ENCODE peak calls at places on chromosomes 13 and 19, in seven cellular contexts. K is upper lobe of right lung, Z is MCF 10A, Q is pancreas, H is fibroblast of mammary gland, D is progenitor cell of endocrine pancreas, N is AG04450. S is an unnamed sample.

GRCh38 chr19:49837009-49837310 is 14.0 kb upstream of the PTOV1 start:
- DNase-seq in K (no peak), Z (peak), Q (no peak), H (no peak), D (no peak), N (no peak), S (no peak)

GRCh38 chr13:25249001-25249543 is 38.2 kb downstream of the MTMR6 start:
- DNase-seq in K (no peak), Z (peak), Q (no peak), H (peak), D (no peak), N (no peak), S (no peak)

GRCh38 chr19:10412257-10412977 is 7.9 kb upstream of the PDE4A start:
- DNase-seq in K (no peak), Z (no peak), Q (no peak), H (no peak), D (no peak), N (no peak), S (no peak)

GRCh38 chr19:45474191-45474940 is 6.6 kb downstream of the FOSB start:
- DNase-seq in K (no peak), Z (no peak), Q (no peak), H (no peak), D (no peak), N (no peak), S (no peak)

GRCh38 chr13:32737111-32737571 is 150.9 kb downstream of the PDS5B start:
- DNase-seq in K (no peak), Z (no peak), Q (no peak), H (peak), D (no peak), N (no peak), S (no peak)

GRCh38 chr19:39830406-39830805 is 3.6 kb downstream of the DYRK1B start:
- DNase-seq in K (no peak), Z (no peak), Q (no peak), H (no peak), D (no peak), N (no peak), S (no peak)

GRCh38 chr13:51342706-51343105 is 3.2 kb downstream of the SERPINE3 start:
- DNase-seq in K (no peak), Z (no peak), Q (no peak), H (peak), D (no peak), N (peak), S (no peak)

GRCh38 chr19:46787331-46788100 is 878 bp downstream of the SLC1A5 start:
- DNase-seq in K (peak), Z (peak), Q (peak), H (peak), D (peak), N (no peak), S (peak)

GRCh38 chr13:102847272-102848234 is 1.7 kb downstream of the ERCC5 start:
- DNase-seq in K (no peak), Z (peak), Q (no peak), H (peak), D (no peak), N (no peak), S (no peak)

GRCh38 chr13:34900288-34900739 is 41.8 kb upstream of the NBEA start:
- DNase-seq in K (no peak), Z (no peak), Q (no peak), H (no peak), D (no peak), N (no peak), S (no peak)

GRCh38 chr13:97043302-97043701 is 49.0 kb upstream of the OXGR1 start:
- DNase-seq in K (no peak), Z (no peak), Q (no peak), H (peak), D (no peak), N (no peak), S (no peak)

GRCh38 chr13:110942248-110942981 is 27.5 kb upstream of the ANKRD10 start:
- DNase-seq in K (no peak), Z (peak), Q (no peak), H (peak), D (no peak), N (no peak), S (no peak)

DNA sequence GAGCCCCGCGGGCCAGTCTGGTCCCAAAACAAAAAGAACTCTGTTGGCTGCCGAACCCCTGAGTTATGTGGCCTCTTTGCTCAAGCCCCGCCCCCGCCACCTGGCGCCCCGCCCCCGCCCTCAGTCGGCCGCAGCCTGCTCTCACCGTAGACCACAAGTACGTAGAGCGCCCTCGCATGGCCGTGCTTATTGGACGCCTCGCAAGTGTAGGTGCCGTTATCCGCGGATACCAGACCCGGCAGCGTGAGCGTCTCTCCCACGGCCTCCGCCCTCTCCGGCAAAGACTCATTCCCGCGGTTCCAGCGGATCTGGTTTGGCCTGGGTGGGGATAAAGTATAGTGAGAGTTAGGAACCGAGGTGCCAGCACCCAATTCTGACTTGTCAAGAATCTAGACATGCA is 5.5 kb upstream of the ZNF428 start:
- DNase-seq in K (peak), Z (peak), Q (no peak), H (peak), D (no peak), N (no peak), S (peak)
- TF ChIP-seq CTCF in K (peak), Z (peak), Q (no peak), H (peak), D (no peak), N (peak), S (no peak)

GRCh38 chr13:114151031-114151430 is 18.6 kb upstream of the RASA3 start:
- DNase-seq in K (no peak), Z (no peak), Q (no peak), H (no peak), D (no peak), N (no peak), S (no peak)
- TF ChIP-seq CTCF in K (no peak), Z (no peak), Q (no peak), H (no peak), D (no peak), N (no peak), S (no peak)

DNA sequence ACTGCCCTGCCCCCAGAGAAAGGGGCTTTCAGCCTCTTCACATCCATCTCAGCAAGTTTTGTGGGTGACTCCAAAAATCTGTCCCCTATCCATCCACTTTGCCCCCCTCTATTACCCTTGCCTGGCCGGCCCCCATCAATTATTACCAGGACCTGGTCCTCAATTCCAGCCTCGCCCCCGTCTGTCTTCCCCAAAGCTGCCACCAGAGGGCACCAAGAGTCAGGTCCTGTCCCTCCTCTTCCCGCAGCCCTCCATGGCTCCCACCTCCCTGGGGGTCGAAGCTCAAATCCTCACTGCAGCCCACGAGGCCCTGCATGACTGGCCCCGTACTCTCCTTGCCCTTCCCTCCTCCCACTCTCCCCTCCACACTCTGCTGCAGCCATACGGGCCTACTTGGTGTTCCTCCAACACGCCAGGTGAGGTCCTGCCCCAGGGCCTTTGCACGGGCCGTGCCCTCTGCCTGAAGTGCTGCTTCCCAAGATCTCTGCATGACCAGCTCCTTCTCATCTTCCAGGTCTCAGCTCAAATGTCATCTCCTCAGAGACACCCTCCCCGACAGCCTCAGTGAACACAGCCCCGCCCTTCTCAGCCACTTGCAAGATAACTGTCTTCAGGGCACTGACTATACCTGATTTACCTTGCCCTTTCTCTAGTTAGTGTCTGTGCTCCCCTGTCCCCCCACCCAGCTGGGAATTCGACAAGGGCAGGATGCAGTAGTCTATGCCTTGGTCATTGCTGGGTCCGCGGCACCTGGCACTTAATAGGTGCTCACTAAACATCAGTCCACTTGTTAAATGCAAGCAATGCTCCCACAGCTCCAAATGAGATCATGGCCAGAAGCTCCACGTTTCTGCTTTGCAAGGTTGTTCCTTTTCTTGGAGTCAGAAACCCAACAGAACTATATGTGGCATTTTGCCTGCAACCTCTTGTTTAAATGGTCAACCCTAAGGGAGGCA is 16.8 kb upstream of the SEMA6B start:
- DNase-seq in K (peak), Z (peak), Q (peak), H (peak), D (peak), N (no peak), S (peak)
- TF ChIP-seq CTCF in K (peak), Z (peak), Q (peak), H (peak), D (peak), N (peak), S (no peak)

GRCh38 chr13:66693656-66694055 is 536.5 kb downstream of the PCDH9 start:
- DNase-seq in K (no peak), Z (no peak), Q (no peak), H (peak), D (no peak), N (no peak), S (no peak)

GRCh38 chr13:66691149-66691548 is 539.0 kb downstream of the PCDH9 start:
- DNase-seq in K (no peak), Z (no peak), Q (no peak), H (no peak), D (no peak), N (no peak), S (no peak)

GRCh38 chr13:66689037-66689619 is 541.0 kb downstream of the PCDH9 start:
- DNase-seq in K (no peak), Z (no peak), Q (no peak), H (peak), D (no peak), N (no peak), S (no peak)

DNA sequence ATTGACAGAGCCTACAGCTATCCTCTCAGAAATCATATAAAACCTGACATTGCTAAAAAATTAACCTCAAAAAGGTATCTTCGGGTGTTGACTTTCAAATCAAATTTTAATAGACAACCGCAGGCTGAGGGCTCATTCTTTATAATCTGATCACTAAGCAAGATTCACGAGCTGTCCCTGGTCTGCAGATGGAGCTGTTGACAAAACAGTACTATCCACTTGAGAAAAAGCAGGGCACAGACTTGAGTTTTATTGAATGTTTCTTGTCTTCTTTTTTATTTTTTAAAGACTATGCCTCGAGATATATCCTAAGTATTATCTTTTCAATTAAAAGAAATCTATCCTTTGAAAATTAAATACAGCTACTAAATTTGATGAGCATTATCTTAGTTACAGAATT is 540.5 kb downstream of the PCDH9 start:
- DNase-seq in K (no peak), Z (peak), Q (no peak), H (peak), D (no peak), N (no peak), S (no peak)
- TF ChIP-seq CTCF in K (no peak), Z (peak), Q (no peak), H (peak), D (no peak), N (peak), S (no peak)

DNA sequence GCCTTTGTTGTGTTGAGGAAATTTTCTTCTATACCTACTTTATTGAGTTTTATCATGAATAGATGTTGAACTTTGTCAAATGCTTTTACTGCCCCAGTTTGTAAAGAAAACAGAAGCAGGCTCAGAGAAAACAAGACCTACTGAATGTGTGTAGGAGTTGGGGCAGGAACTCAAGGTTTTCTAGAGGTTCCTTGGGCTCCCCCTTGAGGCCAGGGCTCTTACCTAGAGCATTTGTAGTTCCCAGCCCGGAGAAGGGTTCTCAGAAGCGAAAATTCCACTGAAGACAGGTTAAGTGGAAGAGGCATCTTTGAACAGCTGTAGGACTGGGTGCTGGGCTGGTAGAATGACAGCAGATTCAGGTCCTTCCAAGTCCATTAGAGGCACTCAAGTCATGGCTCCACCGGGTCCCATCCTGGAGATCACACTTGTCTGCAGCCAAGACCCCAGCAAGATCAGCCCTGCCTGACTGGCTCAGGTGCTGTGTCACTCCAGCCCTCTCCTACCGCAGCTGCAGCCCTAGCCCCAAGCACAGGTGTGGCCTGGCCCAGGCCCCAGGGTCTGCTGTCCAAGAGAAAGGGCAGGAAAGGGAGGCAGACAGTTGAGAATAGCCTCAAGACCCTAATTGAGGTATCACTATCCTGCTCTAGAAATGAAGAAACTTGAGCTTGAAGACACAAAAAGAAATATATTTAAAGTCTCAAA is 425.5 kb downstream of the PCDH20 start:
- DNase-seq in K (no peak), Z (peak), Q (no peak), H (no peak), D (no peak), N (no peak), S (no peak)
- TF ChIP-seq CTCF in K (no peak), Z (peak), Q (no peak), H (no peak), D (no peak), N (no peak), S (no peak)

S was measured in activated B cell treated with CpG ODN at 0.5 μM for 24 hours.